ENCODE peak calls at places on chromosomes 12 and 14, in eight cellular contexts. K is uterus, R is colonic mucosa, Z is astrocyte of the spinal cord, O is suprapubic skin, T is AG09319, B is PC-3, F is right lobe of liver. J is an unnamed sample.

GRCh38 chr14:66401447-66402095 is 84.6 kb upstream of the CCDC196 start:
- DNase-seq in K (no peak), R (no peak), Z (peak), O (no peak), T (no peak), B (peak), F (no peak), J (no peak)

GRCh38 chr12:57496822-57497221 is 9.0 kb downstream of the MARS1 start:
- DNase-seq in K (no peak), R (no peak), Z (no peak), O (no peak), T (no peak), B (no peak), F (no peak), J (no peak)

GRCh38 chr12:48936379-48936979 is 11.2 kb upstream of the FKBP11 start:
- DNase-seq in K (peak), R (peak), Z (peak), O (peak), T (no peak), B (peak), F (peak), J (no peak)

GRCh38 chr12:65825573-65826512 is 1.6 kb downstream of the HMGA2 start:
- DNase-seq in K (no peak), R (peak), Z (no peak), O (peak), T (no peak), B (peak), F (peak), J (no peak)

GRCh38 chr14:49953196-49953595 is 60.3 kb downstream of the ARF6 start:
- DNase-seq in K (no peak), R (no peak), Z (no peak), O (no peak), T (no peak), B (no peak), F (no peak), J (no peak)

GRCh38 chr12:54749191-54749818 is 101.1 kb upstream of the DCD start:
- DNase-seq in K (no peak), R (peak), Z (peak), O (no peak), T (peak), B (peak), F (no peak), J (no peak)

GRCh38 chr14:53368714-53369191 is 215.6 kb upstream of the DDHD1 start:
- DNase-seq in K (no peak), R (no peak), Z (peak), O (no peak), T (peak), B (peak), F (no peak), J (no peak)

GRCh38 chr12:1605129-1606020 is 11.0 kb upstream of the FBXL14 start:
- DNase-seq in K (peak), R (peak), Z (peak), O (peak), T (peak), B (peak), F (peak), J (no peak)

GRCh38 chr14:80390911-80391310 is 179.6 kb upstream of the DIO2 start:
- DNase-seq in K (no peak), R (no peak), Z (peak), O (no peak), T (no peak), B (peak), F (no peak), J (no peak)

GRCh38 chr12:115101518-115101917 is 417.5 kb upstream of the TBX3 start:
- DNase-seq in K (no peak), R (no peak), Z (no peak), O (no peak), T (no peak), B (peak), F (no peak), J (no peak)

GRCh38 chr12:10753066-10753465 is 29.9 kb upstream of the YBX3 start:
- DNase-seq in K (no peak), R (no peak), Z (peak), O (no peak), T (peak), B (peak), F (no peak), J (no peak)

GRCh38 chr12:59113831-59114273 is 193.5 kb upstream of the LRIG3 start:
- DNase-seq in K (peak), R (peak), Z (peak), O (peak), T (peak), B (peak), F (peak), J (no peak)

GRCh38 chr12:42809226-42809625 is 219.7 kb upstream of the PRICKLE1 start:
- DNase-seq in K (no peak), R (no peak), Z (peak), O (no peak), T (no peak), B (peak), F (no peak), J (no peak)

GRCh38 chr14:105018414-105018813 is 2.5 kb downstream of the CDCA4 start:
- DNase-seq in K (no peak), R (no peak), Z (no peak), O (no peak), T (no peak), B (no peak), F (no peak), J (no peak)

GRCh38 chr12:14138495-14138894 is 157.1 kb upstream of the GRIN2B start:
- DNase-seq in K (no peak), R (no peak), Z (no peak), O (no peak), T (no peak), B (no peak), F (no peak), J (no peak)

GRCh38 chr12:95215925-95216324 is 1.3 kb downstream of the FGD6 start:
- DNase-seq in K (no peak), R (no peak), Z (peak), O (no peak), T (no peak), B (peak), F (no peak), J (no peak)

DNA sequence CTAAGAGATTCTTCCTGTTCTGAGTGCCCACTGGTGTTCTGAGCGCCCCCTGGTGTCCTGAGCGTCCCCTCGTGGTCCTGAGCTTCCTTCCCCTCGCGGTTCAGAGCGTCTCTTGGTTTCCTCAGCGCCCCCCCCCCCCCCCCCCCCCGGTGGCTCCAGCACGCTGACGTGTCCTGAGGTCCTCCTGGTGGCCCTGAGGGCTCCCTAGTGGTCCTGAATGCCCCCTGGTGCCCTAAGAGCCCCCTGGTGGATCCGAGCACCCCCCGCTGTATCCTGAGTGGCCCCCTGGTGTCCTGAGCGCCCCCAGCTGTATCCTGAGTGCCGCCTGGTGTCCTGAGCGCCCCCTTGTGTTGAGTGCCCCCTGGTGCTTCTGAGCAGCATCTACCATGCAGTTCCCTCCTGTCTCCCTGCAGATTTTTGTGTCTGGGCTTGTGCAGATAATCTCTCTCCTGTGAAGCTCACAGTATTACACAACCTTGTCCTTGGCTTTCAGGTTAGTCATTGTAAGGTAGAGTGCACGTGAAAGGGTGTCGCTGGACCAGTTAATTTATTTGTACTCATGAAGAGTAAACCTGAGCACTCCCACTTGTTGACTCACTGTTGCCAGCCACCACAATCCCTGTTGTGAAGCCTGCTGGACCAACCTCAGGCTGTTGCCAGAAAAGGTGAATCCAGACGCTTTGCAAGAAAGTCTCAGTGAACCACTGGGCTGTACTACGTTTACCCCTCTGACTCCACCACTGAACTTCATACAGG is 1168.4 kb downstream of the TMEM121 start:
- DNase-seq in K (no peak), R (no peak), Z (no peak), O (no peak), T (no peak), B (no peak), F (no peak), J (no peak)
- TF ChIP-seq CTCF in K (no peak), R (no peak), Z (no peak), O (no peak), T (no peak), B (no peak), F (no peak), J (peak)

DNA sequence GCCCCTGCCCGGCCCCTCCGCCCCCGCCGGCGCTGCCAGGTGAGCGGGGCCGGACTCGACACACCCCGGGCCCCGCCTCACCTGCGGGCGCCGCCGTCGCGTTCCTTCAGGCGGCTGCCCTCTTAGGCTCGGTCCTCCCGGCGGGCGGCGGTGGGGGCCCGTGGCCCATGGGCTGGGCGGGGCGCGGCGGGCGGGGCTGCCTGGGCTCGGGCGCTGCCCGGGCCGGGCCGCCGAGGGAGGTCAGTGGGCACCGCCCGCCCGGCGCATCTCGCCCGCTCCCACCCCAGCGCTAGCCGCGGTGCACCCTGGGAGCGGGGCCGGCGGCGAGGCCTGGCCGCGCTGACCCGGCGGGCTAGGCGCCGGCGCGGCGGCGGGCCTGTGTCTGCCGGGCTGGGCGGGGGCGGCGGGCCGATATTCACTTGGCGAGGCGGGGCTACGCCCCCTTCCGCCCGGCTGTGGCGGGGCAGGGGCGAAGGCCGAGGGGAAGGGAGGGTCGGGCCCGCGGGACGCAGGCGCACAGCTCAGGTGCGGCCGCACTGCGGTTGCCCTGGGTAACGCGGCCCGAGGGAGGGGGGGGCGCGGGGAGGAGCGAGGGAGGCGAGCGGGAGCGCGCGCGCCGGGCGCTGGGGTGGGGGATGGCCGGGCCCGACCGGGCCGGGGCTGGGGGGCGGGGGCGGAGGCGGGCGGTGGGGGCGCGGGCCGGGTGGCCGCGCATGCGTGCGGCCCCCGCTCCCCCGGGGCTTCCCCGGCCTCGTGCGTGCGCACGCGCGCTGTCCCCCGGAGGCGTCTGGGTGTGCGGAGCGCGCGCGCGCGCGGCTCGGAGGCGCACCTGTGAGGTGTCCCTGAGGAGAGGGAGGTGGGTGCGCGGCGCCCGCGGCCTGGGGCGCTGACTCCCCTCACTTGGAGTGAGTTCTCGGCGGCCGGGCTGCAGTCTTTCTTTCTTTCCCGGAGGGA is at the start of the genes CCDC92 and ZNF664:
- DNase-seq in K (peak), R (peak), Z (peak), O (peak), T (peak), B (peak), F (peak), J (peak)
- TF ChIP-seq CTCF in K (peak), R (no peak), Z (peak), O (no peak), T (no peak), B (no peak), F (peak), J (no peak)

GRCh38 chr14:74954947-74955228 is 509 bp downstream of the PGF start:
- DNase-seq in K (no peak), R (no peak), Z (no peak), O (no peak), T (no peak), B (no peak), F (no peak), J (no peak)

GRCh38 chr14:74956000-74956279 is 543 bp upstream of the PGF start:
- DNase-seq in K (no peak), R (no peak), Z (no peak), O (no peak), T (no peak), B (no peak), F (no peak), J (no peak)

GRCh38 chr14:74954232-74954946 is 1.0 kb downstream of the PGF start:
- DNase-seq in K (no peak), R (no peak), Z (no peak), O (no peak), T (no peak), B (no peak), F (no peak), J (no peak)

GRCh38 chr14:74956280-74957072 is 1.1 kb upstream of the PGF start:
- DNase-seq in K (no peak), R (no peak), Z (no peak), O (no peak), T (no peak), B (no peak), F (no peak), J (no peak)

DNA sequence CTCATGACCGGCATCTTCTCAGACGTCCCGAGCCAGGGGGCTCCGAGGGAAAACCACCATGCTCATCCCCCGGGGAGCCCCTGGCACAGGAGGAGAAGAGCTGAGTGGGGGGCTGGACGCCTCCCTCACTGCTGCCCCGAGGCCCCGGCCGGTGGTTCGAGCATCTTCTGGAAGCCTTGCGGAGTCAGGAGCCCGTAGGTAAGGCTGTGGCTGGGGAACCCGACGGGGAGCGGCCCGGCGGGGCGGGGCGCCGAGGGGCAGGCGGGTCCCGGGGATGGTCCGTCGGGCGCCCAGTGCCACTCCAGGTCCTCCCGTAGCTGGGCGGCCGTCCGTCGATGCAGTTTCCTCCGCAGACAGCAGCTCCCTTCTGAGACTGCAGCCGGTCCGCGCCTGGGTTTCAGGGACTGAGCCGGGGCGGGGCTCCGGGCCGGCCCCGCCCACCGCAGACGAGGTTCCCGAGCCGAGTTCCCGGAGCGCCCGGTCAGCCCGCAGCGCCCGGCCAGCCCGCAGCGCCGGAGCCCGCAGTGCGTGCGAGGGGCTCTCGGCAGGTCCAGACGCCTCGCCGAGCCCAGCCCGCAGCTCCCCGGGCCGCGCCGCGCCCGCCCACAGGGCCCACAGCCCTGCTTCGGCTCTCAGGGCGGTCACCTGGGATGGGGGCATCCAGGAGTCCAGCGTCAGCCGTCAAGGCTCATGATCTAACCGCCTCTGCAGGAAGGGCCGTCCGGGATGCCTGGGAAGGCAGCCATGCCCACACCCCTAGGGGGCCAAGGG is at the start of gene PGF:
- DNase-seq in K (peak), R (peak), Z (peak), O (no peak), T (no peak), B (peak), F (peak), J (no peak)
- TF ChIP-seq CTCF in K (peak), R (no peak), Z (no peak), O (no peak), T (no peak), B (no peak), F (no peak), J (no peak)

DNA sequence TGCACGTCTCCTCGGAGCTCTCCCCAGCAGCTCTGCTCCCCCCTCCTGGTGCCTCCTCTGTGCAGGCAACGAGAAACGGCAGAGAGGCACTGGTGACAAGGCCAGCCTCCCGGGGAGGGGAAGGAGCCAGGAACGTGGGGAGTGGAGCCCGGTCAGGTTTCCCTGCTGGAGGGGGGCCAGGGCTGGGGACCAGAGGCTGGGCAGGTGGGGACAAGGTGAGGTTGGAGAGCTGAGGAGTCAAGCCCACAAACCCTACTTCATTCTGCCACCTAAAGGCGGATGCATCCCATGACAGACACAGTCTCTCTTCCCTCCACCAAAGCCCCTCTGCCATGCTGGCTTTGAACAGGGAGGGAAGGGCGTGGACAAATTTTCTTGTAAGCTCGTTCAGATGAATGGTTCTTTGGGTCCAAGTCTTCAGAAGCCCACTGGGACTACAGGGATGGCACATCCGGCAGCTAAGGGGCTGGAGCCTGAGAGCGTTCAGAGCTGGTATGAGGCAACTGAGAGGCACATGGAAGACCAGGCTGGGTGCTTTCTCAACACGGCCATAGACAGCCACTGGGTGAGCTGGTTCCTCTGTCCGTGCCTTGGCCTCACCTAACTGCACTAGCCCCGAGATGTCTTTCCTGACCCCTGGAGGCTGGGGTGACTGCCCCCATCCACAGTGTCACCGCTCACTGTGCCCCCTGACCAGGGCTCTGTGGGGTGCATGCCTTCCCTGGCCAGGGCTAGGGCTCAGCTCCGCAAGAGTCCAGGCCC is 105.9 kb downstream of the RBM19 start:
- DNase-seq in K (no peak), R (no peak), Z (no peak), O (no peak), T (no peak), B (no peak), F (no peak), J (no peak)
- TF ChIP-seq CTCF in K (no peak), R (no peak), Z (no peak), O (no peak), T (no peak), B (peak), F (no peak), J (no peak)

DNA sequence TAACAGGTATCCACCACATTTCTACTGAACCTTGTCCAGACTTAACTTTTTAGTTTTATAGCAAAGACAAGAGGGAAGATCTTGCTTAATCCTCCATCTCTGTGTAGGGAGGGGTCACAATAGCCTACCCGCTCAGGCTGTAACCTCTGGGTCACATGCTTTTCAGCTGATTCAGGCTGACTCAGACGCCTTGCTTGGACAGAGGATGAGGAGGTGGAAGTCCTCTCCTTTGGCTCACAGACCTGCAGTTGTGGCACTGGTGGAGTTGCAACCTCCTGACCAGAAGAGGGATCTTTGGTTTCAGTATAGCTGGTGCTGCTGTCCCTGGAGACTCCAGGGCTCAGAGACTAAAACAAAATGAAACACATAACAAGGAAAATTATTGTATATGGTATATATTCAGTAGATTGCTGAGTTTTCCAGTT is 16.2 kb downstream of the ACIN1 start:
- DNase-seq in K (peak), R (peak), Z (peak), O (no peak), T (peak), B (peak), F (peak), J (no peak)
- TF ChIP-seq CTCF in K (no peak), R (no peak), Z (no peak), O (no peak), T (no peak), B (no peak), F (no peak), J (no peak)

GRCh38 chr14:56715938-56716337 is 94.3 kb downstream of the OTX2 start:
- DNase-seq in K (no peak), R (no peak), Z (no peak), O (no peak), T (no peak), B (no peak), F (no peak), J (no peak)
- TF ChIP-seq CTCF in K (no peak), R (no peak), Z (no peak), O (no peak), T (no peak), B (peak), F (no peak), J (no peak)

GRCh38 chr12:16385779-16386646 is 38.6 kb downstream of the MGST1 start:
- DNase-seq in K (peak), R (peak), Z (peak), O (no peak), T (peak), B (peak), F (peak), J (no peak)
- TF ChIP-seq CTCF in K (peak), R (no peak), Z (peak), O (peak), T (peak), B (peak), F (peak), J (peak)

GRCh38 chr12:29226621-29227020 is 77.5 kb downstream of the FAR2 start:
- DNase-seq in K (no peak), R (no peak), Z (no peak), O (no peak), T (no peak), B (peak), F (no peak), J (no peak)

GRCh38 chr12:29230800-29231560 is 81.9 kb downstream of the FAR2 start:
- DNase-seq in K (no peak), R (no peak), Z (no peak), O (no peak), T (no peak), B (peak), F (no peak), J (no peak)

GRCh38 chr12:29228474-29229157 is 79.5 kb downstream of the FAR2 start:
- DNase-seq in K (no peak), R (no peak), Z (no peak), O (no peak), T (no peak), B (no peak), F (no peak), J (no peak)

GRCh38 chr12:29229937-29230336 is 80.9 kb downstream of the FAR2 start:
- DNase-seq in K (no peak), R (no peak), Z (no peak), O (no peak), T (no peak), B (no peak), F (no peak), J (no peak)

GRCh38 chr12:29229158-29229505 is 80.1 kb downstream of the FAR2 start:
- DNase-seq in K (no peak), R (no peak), Z (no peak), O (no peak), T (no peak), B (no peak), F (no peak), J (no peak)
- TF ChIP-seq CTCF in K (no peak), R (no peak), Z (no peak), O (no peak), T (no peak), B (no peak), F (no peak), J (no peak)

J was measured in esophagus squamous epithelium.